ENCODE peak calls at places on chromosome 2, in five cellular contexts. Y, V, A, I and B are unnamed samples.
A peak's percentile ranks its signal among the peaks of the same experiment; 100 is the strongest.

GRCh38 chr2:27763907-27764267 is 7.6 kb upstream of the MRPL33 start:
- DNase-seq in V (no peak), Y (no peak), I (no peak), A (no peak), B (no peak)

GRCh38 chr2:120237491-120237902 is 14.3 kb upstream of the TMEM185B start:
- DNase-seq in A (no peak), V (no peak), I (peak; percentile 63), Y (no peak), B (peak; percentile 37)

GRCh38 chr2:148108377-148108776 is 87.5 kb downstream of the MBD5 start:
- DNase-seq in A (no peak), Y (no peak), I (no peak), V (no peak), B (no peak)

GRCh38 chr2:112749755-112750559 is 14.5 kb downstream of the CKAP2L start:
- DNase-seq in V (peak; percentile 58), A (peak; percentile 36), Y (peak; percentile 78), I (peak; percentile 89), B (peak; percentile 90)

GRCh38 chr2:20667151-20667530 is 197 bp downstream of the GDF7 start:
- DNase-seq in A (no peak), I (no peak), Y (peak; percentile 39), V (no peak), B (peak; percentile 37)

GRCh38 chr2:102460467-102460866 is 12.6 kb upstream of the SLC9A4 start:
- DNase-seq in Y (no peak), I (no peak), V (no peak), A (no peak), B (peak; percentile 16)

GRCh38 chr2:46335404-46335965 is 38.3 kb downstream of the EPAS1 start:
- DNase-seq in A (peak; percentile 18), V (peak; percentile 87), I (peak; percentile 15), Y (peak; percentile 56), B (peak; percentile 87)

GRCh38 chr2:225100856-225101294 is 58.6 kb upstream of the DOCK10 start:
- DNase-seq in I (no peak), Y (no peak), A (no peak), V (no peak), B (peak; percentile 69)

GRCh38 chr2:168935810-168936581 is 34.9 kb downstream of the G6PC2 start:
- DNase-seq in Y (no peak), V (peak; percentile 4), A (no peak), I (no peak), B (no peak)

GRCh38 chr2:224142397-224143312 is 103.6 kb upstream of the SERPINE2 start:
- DNase-seq in A (no peak), Y (no peak), V (peak; percentile 6), I (no peak), B (peak; percentile 15)

GRCh38 chr2:239378918-239379640 is 21.7 kb downstream of the HDAC4 start:
- DNase-seq in Y (peak; percentile 38), I (no peak), V (no peak), A (no peak), B (no peak)

GRCh38 chr2:190529486-190530104 is 4.9 kb downstream of the NEMP2 start:
- DNase-seq in A (no peak), V (no peak), I (no peak), Y (no peak), B (no peak)

GRCh38 chr2:237978058-237978712 is 11.4 kb downstream of the UBE2F start:
- DNase-seq in A (no peak), I (no peak), V (no peak), Y (no peak), B (no peak)